ENCODE peak calls at places on chromosomes 6 and 20, in nine cellular contexts. One of them, this sample, is unnamed.

GRCh38 chr6:5078121-5078695 is 6.9 kb upstream of the PPP1R3G start:
- DNase-seq in tibial nerve: no peak
- DNase-seq in tibial artery: no peak
- DNase-seq in mucosa of descending colon: no peak
- DNase-seq in BE2C: no peak
- DNase-seq in psoas muscle: no peak
- DNase-seq in Panc1: no peak
- DNase-seq in left ventricle myocardium inferior: no peak
- DNase-seq in astrocyte of the spinal cord: no peak
- DNase-seq in this sample: no peak

GRCh38 chr6:165820407-165820806 is 157.4 kb upstream of the PDE10A start:
- DNase-seq in left ventricle myocardium inferior: no peak
- DNase-seq in BE2C: no peak
- DNase-seq in tibial artery: no peak
- DNase-seq in astrocyte of the spinal cord: no peak
- DNase-seq in Panc1: no peak
- DNase-seq in mucosa of descending colon: no peak
- DNase-seq in psoas muscle: no peak
- DNase-seq in tibial nerve: no peak
- DNase-seq in this sample: no peak

GRCh38 chr20:25292176-25292891 is 44.4 kb downstream of the PYGB start:
- DNase-seq in psoas muscle: no peak
- DNase-seq in astrocyte of the spinal cord: no peak
- DNase-seq in Panc1: no peak
- DNase-seq in tibial nerve: no peak
- DNase-seq in BE2C: no peak
- DNase-seq in mucosa of descending colon: no peak
- DNase-seq in tibial artery: no peak
- DNase-seq in left ventricle myocardium inferior: no peak
- DNase-seq in this sample: no peak

GRCh38 chr6:14117158-14118090 is at the start of gene CD83:
- DNase-seq in BE2C: peak
- DNase-seq in Panc1: no peak
- DNase-seq in tibial artery: peak
- DNase-seq in left ventricle myocardium inferior: peak
- DNase-seq in tibial nerve: no peak
- DNase-seq in psoas muscle: peak
- DNase-seq in mucosa of descending colon: peak
- DNase-seq in astrocyte of the spinal cord: no peak
- DNase-seq in this sample: peak

GRCh38 chr20:41081276-41081814 is 52.7 kb downstream of the TOP1 start:
- DNase-seq in Panc1: no peak
- DNase-seq in tibial nerve: no peak
- DNase-seq in BE2C: no peak
- DNase-seq in left ventricle myocardium inferior: no peak
- DNase-seq in astrocyte of the spinal cord: peak
- DNase-seq in psoas muscle: no peak
- DNase-seq in tibial artery: no peak
- DNase-seq in mucosa of descending colon: no peak
- DNase-seq in this sample: no peak

GRCh38 chr20:2652724-2653510 is 485 bp downstream of the NOP56 start:
- DNase-seq in psoas muscle: peak
- DNase-seq in BE2C: peak
- DNase-seq in left ventricle myocardium inferior: peak
- DNase-seq in tibial artery: peak
- DNase-seq in mucosa of descending colon: peak
- DNase-seq in tibial nerve: peak
- DNase-seq in astrocyte of the spinal cord: peak
- DNase-seq in Panc1: no peak
- DNase-seq in this sample: peak

GRCh38 chr6:42255050-42255449 is 37.4 kb upstream of the MRPS10 start:
- DNase-seq in mucosa of descending colon: no peak
- DNase-seq in left ventricle myocardium inferior: no peak
- DNase-seq in Panc1: no peak
- DNase-seq in tibial nerve: no peak
- DNase-seq in BE2C: no peak
- DNase-seq in psoas muscle: no peak
- DNase-seq in tibial artery: no peak
- DNase-seq in astrocyte of the spinal cord: no peak
- DNase-seq in this sample: no peak

GRCh38 chr20:56373942-56374341 is 15.2 kb downstream of the FAM210B start:
- DNase-seq in tibial artery: no peak
- DNase-seq in mucosa of descending colon: no peak
- DNase-seq in psoas muscle: no peak
- DNase-seq in tibial nerve: no peak
- DNase-seq in left ventricle myocardium inferior: no peak
- DNase-seq in Panc1: no peak
- DNase-seq in astrocyte of the spinal cord: peak
- DNase-seq in BE2C: no peak
- DNase-seq in this sample: peak

GRCh38 chr6:5384276-5384675 is 123.0 kb downstream of the FARS2 start:
- DNase-seq in mucosa of descending colon: no peak
- DNase-seq in BE2C: peak
- DNase-seq in tibial artery: no peak
- DNase-seq in tibial nerve: no peak
- DNase-seq in astrocyte of the spinal cord: no peak
- DNase-seq in psoas muscle: no peak
- DNase-seq in left ventricle myocardium inferior: no peak
- DNase-seq in Panc1: no peak
- DNase-seq in this sample: no peak

DNA sequence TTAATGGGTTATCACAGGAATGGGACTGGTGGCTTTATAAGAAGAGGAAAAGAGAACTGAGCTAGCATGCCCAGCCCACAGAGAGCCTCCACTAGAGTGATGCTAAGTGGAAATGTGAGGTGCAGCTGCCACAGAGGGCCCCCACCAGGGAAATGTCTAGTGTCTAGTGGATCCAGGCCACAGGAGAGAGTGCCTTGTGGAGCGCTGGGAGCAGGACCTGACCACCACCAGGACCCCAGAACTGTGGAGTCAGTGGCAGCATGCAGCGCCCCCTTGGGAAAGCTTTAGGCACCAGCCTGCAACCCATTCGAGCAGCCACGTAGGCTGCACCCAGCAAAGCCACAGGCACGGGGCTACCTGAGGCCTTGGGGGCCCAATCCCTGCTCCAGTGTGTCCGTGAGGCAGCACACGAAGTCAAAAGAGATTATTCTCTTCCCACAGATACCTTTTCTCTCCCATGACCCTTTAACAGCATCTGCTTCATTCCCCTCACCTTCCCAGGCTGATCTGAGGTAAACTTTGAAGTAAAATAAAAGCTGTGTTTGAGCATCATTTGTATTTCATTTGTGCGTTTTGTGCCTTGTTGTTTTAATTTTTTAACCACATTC is 4.4 kb downstream of the HLA-E start:
- DNase-seq in Panc1: no peak
- DNase-seq in tibial artery: no peak
- DNase-seq in astrocyte of the spinal cord: no peak
- DNase-seq in tibial nerve: no peak
- DNase-seq in left ventricle myocardium inferior: no peak
- DNase-seq in BE2C: no peak
- DNase-seq in mucosa of descending colon: no peak
- DNase-seq in psoas muscle: no peak
- DNase-seq in this sample: no peak
- TF ChIP-seq CTCF in Panc1: peak
- TF ChIP-seq CTCF in tibial artery: no peak
- TF ChIP-seq CTCF in astrocyte of the spinal cord: no peak
- TF ChIP-seq CTCF in tibial nerve: peak
- TF ChIP-seq CTCF in left ventricle myocardium inferior: no peak
- TF ChIP-seq CTCF in BE2C: peak
- TF ChIP-seq CTCF in mucosa of descending colon: no peak
- TF ChIP-seq CTCF in psoas muscle: no peak
- TF ChIP-seq CTCF in this sample: peak

GRCh38 chr20:59250293-59250692 is 50.1 kb upstream of the EDN3 start:
- DNase-seq in tibial nerve: no peak
- DNase-seq in BE2C: no peak
- DNase-seq in left ventricle myocardium inferior: no peak
- DNase-seq in psoas muscle: no peak
- DNase-seq in tibial artery: no peak
- DNase-seq in mucosa of descending colon: no peak
- DNase-seq in astrocyte of the spinal cord: no peak
- DNase-seq in Panc1: no peak
- DNase-seq in this sample: no peak

GRCh38 chr20:59258103-59258705 is 42.2 kb upstream of the EDN3 start:
- DNase-seq in astrocyte of the spinal cord: no peak
- DNase-seq in psoas muscle: no peak
- DNase-seq in left ventricle myocardium inferior: no peak
- DNase-seq in Panc1: no peak
- DNase-seq in BE2C: no peak
- DNase-seq in tibial artery: no peak
- DNase-seq in tibial nerve: no peak
- DNase-seq in mucosa of descending colon: no peak
- DNase-seq in this sample: no peak

GRCh38 chr20:59253325-59253724 is 47.1 kb upstream of the EDN3 start:
- DNase-seq in astrocyte of the spinal cord: no peak
- DNase-seq in BE2C: no peak
- DNase-seq in left ventricle myocardium inferior: no peak
- DNase-seq in psoas muscle: no peak
- DNase-seq in tibial artery: no peak
- DNase-seq in tibial nerve: no peak
- DNase-seq in Panc1: no peak
- DNase-seq in mucosa of descending colon: no peak
- DNase-seq in this sample: no peak

GRCh38 chr20:59255256-59255655 is 45.2 kb upstream of the EDN3 start:
- DNase-seq in mucosa of descending colon: no peak
- DNase-seq in psoas muscle: no peak
- DNase-seq in tibial nerve: no peak
- DNase-seq in BE2C: no peak
- DNase-seq in left ventricle myocardium inferior: no peak
- DNase-seq in tibial artery: no peak
- DNase-seq in astrocyte of the spinal cord: no peak
- DNase-seq in Panc1: no peak
- DNase-seq in this sample: no peak

GRCh38 chr20:59253779-59254319 is 46.6 kb upstream of the EDN3 start:
- DNase-seq in Panc1: no peak
- DNase-seq in BE2C: no peak
- DNase-seq in mucosa of descending colon: no peak
- DNase-seq in left ventricle myocardium inferior: no peak
- DNase-seq in psoas muscle: no peak
- DNase-seq in astrocyte of the spinal cord: no peak
- DNase-seq in tibial artery: no peak
- DNase-seq in tibial nerve: no peak
- DNase-seq in this sample: no peak
- H3K4me3 ChIP-seq in Panc1: no peak
- H3K4me3 ChIP-seq in BE2C: no peak
- H3K4me3 ChIP-seq in mucosa of descending colon: no peak
- H3K4me3 ChIP-seq in left ventricle myocardium inferior: no peak
- H3K4me3 ChIP-seq in psoas muscle: no peak
- H3K4me3 ChIP-seq in astrocyte of the spinal cord: no peak
- H3K4me3 ChIP-seq in tibial artery: no peak
- H3K4me3 ChIP-seq in tibial nerve: no peak
- H3K4me3 ChIP-seq in this sample: no peak

DNA sequence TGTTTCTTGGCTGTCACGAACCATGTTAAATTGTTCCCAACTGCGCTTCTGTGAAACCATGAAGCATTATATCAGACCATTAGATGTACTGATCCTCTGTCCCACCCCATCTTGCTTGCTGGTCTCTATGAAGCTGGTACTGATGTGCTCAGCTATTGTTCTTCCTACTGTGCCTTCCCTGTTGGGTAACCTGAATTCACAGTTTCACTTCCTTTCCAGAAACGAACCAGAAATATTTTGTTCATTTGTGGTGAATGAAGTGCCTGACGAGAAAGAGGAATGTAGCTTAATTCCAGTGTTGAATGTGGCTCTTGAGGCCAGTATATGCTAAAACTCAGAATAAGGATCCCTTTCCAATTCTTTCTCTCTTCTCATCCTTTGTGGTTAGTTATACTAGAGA is 58.1 kb upstream of the SNAP91 start:
- DNase-seq in Panc1: no peak
- DNase-seq in BE2C: no peak
- DNase-seq in tibial artery: no peak
- DNase-seq in tibial nerve: no peak
- DNase-seq in left ventricle myocardium inferior: no peak
- DNase-seq in psoas muscle: no peak
- DNase-seq in astrocyte of the spinal cord: no peak
- DNase-seq in mucosa of descending colon: no peak
- DNase-seq in this sample: no peak
- TF ChIP-seq CTCF in Panc1: no peak
- TF ChIP-seq CTCF in BE2C: no peak
- TF ChIP-seq CTCF in tibial artery: no peak
- TF ChIP-seq CTCF in tibial nerve: no peak
- TF ChIP-seq CTCF in left ventricle myocardium inferior: no peak
- TF ChIP-seq CTCF in psoas muscle: no peak
- TF ChIP-seq CTCF in astrocyte of the spinal cord: no peak
- TF ChIP-seq CTCF in mucosa of descending colon: no peak
- TF ChIP-seq CTCF in this sample: no peak

GRCh38 chr6:111482236-111482958 is 621 bp downstream of the REV3L start:
- DNase-seq in tibial artery: peak
- DNase-seq in psoas muscle: peak
- DNase-seq in left ventricle myocardium inferior: peak
- DNase-seq in Panc1: no peak
- DNase-seq in tibial nerve: peak
- DNase-seq in mucosa of descending colon: peak
- DNase-seq in astrocyte of the spinal cord: peak
- DNase-seq in BE2C: peak
- DNase-seq in this sample: peak
- H3K4me3 ChIP-seq in tibial artery: peak
- H3K4me3 ChIP-seq in psoas muscle: peak
- H3K4me3 ChIP-seq in left ventricle myocardium inferior: peak
- H3K4me3 ChIP-seq in Panc1: peak
- H3K4me3 ChIP-seq in tibial nerve: peak
- H3K4me3 ChIP-seq in mucosa of descending colon: peak
- H3K4me3 ChIP-seq in astrocyte of the spinal cord: peak
- H3K4me3 ChIP-seq in BE2C: peak
- H3K4me3 ChIP-seq in this sample: peak

GRCh38 chr6:106608080-106608668 is 21.1 kb downstream of the RTN4IP1 start:
- DNase-seq in astrocyte of the spinal cord: peak
- DNase-seq in tibial nerve: peak
- DNase-seq in mucosa of descending colon: no peak
- DNase-seq in psoas muscle: no peak
- DNase-seq in Panc1: peak
- DNase-seq in BE2C: peak
- DNase-seq in tibial artery: no peak
- DNase-seq in left ventricle myocardium inferior: no peak
- DNase-seq in this sample: peak
- TF ChIP-seq CTCF in astrocyte of the spinal cord: peak
- TF ChIP-seq CTCF in tibial nerve: peak
- TF ChIP-seq CTCF in mucosa of descending colon: no peak
- TF ChIP-seq CTCF in psoas muscle: peak
- TF ChIP-seq CTCF in Panc1: peak
- TF ChIP-seq CTCF in BE2C: peak
- TF ChIP-seq CTCF in tibial artery: peak
- TF ChIP-seq CTCF in left ventricle myocardium inferior: peak
- TF ChIP-seq CTCF in this sample: peak

GRCh38 chr6:88760091-88760490 is 203.3 kb downstream of the RNGTT start:
- DNase-seq in left ventricle myocardium inferior: no peak
- DNase-seq in astrocyte of the spinal cord: peak
- DNase-seq in tibial artery: no peak
- DNase-seq in tibial nerve: no peak
- DNase-seq in psoas muscle: no peak
- DNase-seq in mucosa of descending colon: no peak
- DNase-seq in BE2C: no peak
- DNase-seq in Panc1: no peak
- DNase-seq in this sample: peak
- H3K4me3 ChIP-seq in left ventricle myocardium inferior: no peak
- H3K4me3 ChIP-seq in astrocyte of the spinal cord: no peak
- H3K4me3 ChIP-seq in tibial artery: no peak
- H3K4me3 ChIP-seq in tibial nerve: no peak
- H3K4me3 ChIP-seq in psoas muscle: no peak
- H3K4me3 ChIP-seq in mucosa of descending colon: no peak
- H3K4me3 ChIP-seq in BE2C: no peak
- H3K4me3 ChIP-seq in Panc1: no peak
- H3K4me3 ChIP-seq in this sample: no peak

GRCh38 chr6:150004783-150005717 is 20.3 kb downstream of the RAET1L start:
- DNase-seq in astrocyte of the spinal cord: peak
- DNase-seq in left ventricle myocardium inferior: peak
- DNase-seq in mucosa of descending colon: peak
- DNase-seq in BE2C: peak
- DNase-seq in tibial nerve: peak
- DNase-seq in tibial artery: peak
- DNase-seq in Panc1: peak
- DNase-seq in psoas muscle: peak
- DNase-seq in this sample: peak
- TF ChIP-seq CTCF in astrocyte of the spinal cord: no peak
- TF ChIP-seq CTCF in left ventricle myocardium inferior: peak
- TF ChIP-seq CTCF in mucosa of descending colon: no peak
- TF ChIP-seq CTCF in BE2C: no peak
- TF ChIP-seq CTCF in tibial nerve: no peak
- TF ChIP-seq CTCF in tibial artery: no peak
- TF ChIP-seq CTCF in Panc1: no peak
- TF ChIP-seq CTCF in psoas muscle: no peak
- TF ChIP-seq CTCF in this sample: no peak

This sample was measured in fibroblast of pulmonary artery.